ENCODE peak calls at places on chromosomes 13 and 19, in nine cellular contexts. H, M, R, S, X, L, U, A and Q are unnamed samples.

GRCh38 chr19:11448923-11449554 is 13.6 kb downstream of the PRKCSH start:
- DNase-seq in H (no peak), M (no peak), R (no peak), S (no peak), X (no peak), L (no peak), U (no peak), A (no peak), Q (no peak)

GRCh38 chr19:14450168-14450874 is 17.2 kb downstream of the PKN1 start:
- DNase-seq in H (peak; percentile 41), M (peak; percentile 98), R (peak; percentile 77), S (no peak), X (peak; percentile 35), L (peak; percentile 28), U (peak; percentile 61), A (no peak), Q (peak; percentile 86)

GRCh38 chr19:50779504-50780457 is 9.5 kb downstream of the GPR32 start:
- DNase-seq in H (no peak), M (no peak), R (no peak), S (no peak), X (no peak), L (no peak), U (no peak), A (peak; percentile 49), Q (no peak)

GRCh38 chr19:58042709-58043340 is 9.0 kb downstream of the ZSCAN1 start:
- DNase-seq in H (no peak), M (peak; percentile 94), R (no peak), S (peak; percentile 16), X (no peak), L (no peak), U (no peak), A (no peak), Q (no peak)

GRCh38 chr13:87798536-87798935 is 127.4 kb downstream of the SLITRK5 start:
- DNase-seq in H (no peak), M (no peak), R (no peak), S (no peak), X (no peak), L (no peak), U (no peak), A (no peak), Q (no peak)

GRCh38 chr13:48942131-48942530 is 33.6 kb upstream of the FNDC3A start:
- DNase-seq in H (no peak), M (no peak), R (no peak), S (no peak), X (no peak), L (peak; percentile 36), U (no peak), A (peak; percentile 39), Q (no peak)

GRCh38 chr19:17743874-17744273 is 7.4 kb upstream of the FCHO1 start:
- DNase-seq in H (no peak), M (no peak), R (no peak), S (no peak), X (no peak), L (peak; percentile 16), U (no peak), A (peak; percentile 30), Q (no peak)

GRCh38 chr13:32443111-32443510 is 15.2 kb upstream of the N4BP2L1 start:
- DNase-seq in H (no peak), M (peak; percentile 46), R (no peak), S (no peak), X (no peak), L (no peak), U (peak; percentile 27), A (no peak), Q (peak; percentile 29)

GRCh38 chr19:30328096-30328495 is 44.1 kb upstream of the ZNF536 start:
- DNase-seq in H (no peak), M (no peak), R (no peak), S (no peak), X (no peak), L (no peak), U (no peak), A (no peak), Q (no peak)

GRCh38 chr13:100423375-100423774 is 165.2 kb downstream of the GGACT start:
- DNase-seq in H (no peak), M (no peak), R (no peak), S (no peak), X (no peak), L (no peak), U (no peak), A (peak; percentile 51), Q (no peak)

GRCh38 chr13:40087021-40088002 is 431.9 kb downstream of the COG6 start:
- DNase-seq in H (no peak), M (peak; percentile 46), R (peak; percentile 11), S (no peak), X (no peak), L (no peak), U (no peak), A (peak; percentile 43), Q (no peak)

GRCh38 chr13:24744247-24744646 is 19.7 kb upstream of the RNF17 start:
- DNase-seq in H (no peak), M (no peak), R (no peak), S (no peak), X (no peak), L (no peak), U (no peak), A (no peak), Q (no peak)

GRCh38 chr13:49998714-49999624 is 2.1 kb downstream of the TRIM13 start:
- DNase-seq in H (no peak), M (peak; percentile 95), R (no peak), S (no peak), X (no peak), L (no peak), U (no peak), A (no peak), Q (no peak)

GRCh38 chr19:17553256-17553655 is 2.2 kb upstream of the COLGALT1 start:
- DNase-seq in H (peak; percentile 65), M (peak; percentile 45), R (no peak), S (no peak), X (peak; percentile 43), L (peak; percentile 86), U (peak; percentile 70), A (peak; percentile 37), Q (no peak)

DNA sequence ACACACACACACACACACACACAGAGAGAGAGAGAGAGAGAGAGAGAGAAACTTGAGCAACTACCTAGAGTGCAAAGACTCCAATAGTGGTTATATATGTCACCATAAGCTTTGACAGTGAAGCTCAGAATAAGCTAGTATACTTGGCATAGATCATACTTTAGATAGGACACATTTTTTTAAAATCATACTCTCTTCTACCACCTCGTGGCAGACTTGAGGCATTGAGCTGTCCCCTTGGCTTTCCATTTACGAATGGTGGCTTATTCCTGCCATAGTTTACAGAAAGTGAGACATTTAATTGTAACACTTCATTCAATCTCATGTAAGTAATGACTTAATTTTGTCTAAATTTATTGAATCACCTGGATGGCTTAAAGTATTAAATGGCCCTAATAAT is 108.2 kb downstream of the EDNRB start:
- DNase-seq in H (no peak), M (peak; percentile 50), R (no peak), S (no peak), X (no peak), L (no peak), U (no peak), A (peak; percentile 8), Q (no peak)
- TF ChIP-seq CTCF in H (peak; percentile 22), M (peak; percentile 62), R (no peak), S (peak; percentile 38), X (peak; percentile 44), L (peak; percentile 63), U (no peak), A (peak; percentile 57), Q (peak; percentile 20)

DNA sequence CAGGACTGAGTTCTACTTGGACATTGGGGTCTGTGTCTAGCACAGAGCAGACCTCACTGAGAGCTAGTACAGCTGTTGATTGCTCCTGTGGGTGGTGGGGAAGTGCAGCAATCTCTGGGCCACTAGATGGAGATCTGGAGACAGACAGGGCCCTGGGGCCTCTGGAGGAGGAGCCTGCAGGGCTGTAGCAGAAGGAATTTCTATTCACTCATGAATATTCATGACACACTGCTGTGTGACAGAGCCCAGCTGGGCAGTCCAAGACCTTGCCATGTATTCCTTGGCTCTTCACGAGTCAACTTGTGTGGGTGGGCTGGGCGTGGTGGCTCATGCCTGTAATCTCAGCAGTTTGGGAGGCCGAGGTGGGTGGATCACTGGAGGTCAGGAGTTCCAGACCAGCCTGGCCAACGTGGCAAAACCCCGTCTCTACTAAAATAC is 37.5 kb downstream of the SUGP2 start:
- DNase-seq in H (peak; percentile 35), M (peak; percentile 93), R (peak; percentile 45), S (peak; percentile 35), X (peak; percentile 33), L (peak; percentile 88), U (peak; percentile 50), A (peak; percentile 58), Q (peak; percentile 81)
- TF ChIP-seq CTCF in H (peak; percentile 21), M (peak; percentile 58), R (peak; percentile 22), S (peak; percentile 43), X (peak; percentile 51), L (peak; percentile 87), U (no peak), A (peak; percentile 53), Q (peak; percentile 69)

DNA sequence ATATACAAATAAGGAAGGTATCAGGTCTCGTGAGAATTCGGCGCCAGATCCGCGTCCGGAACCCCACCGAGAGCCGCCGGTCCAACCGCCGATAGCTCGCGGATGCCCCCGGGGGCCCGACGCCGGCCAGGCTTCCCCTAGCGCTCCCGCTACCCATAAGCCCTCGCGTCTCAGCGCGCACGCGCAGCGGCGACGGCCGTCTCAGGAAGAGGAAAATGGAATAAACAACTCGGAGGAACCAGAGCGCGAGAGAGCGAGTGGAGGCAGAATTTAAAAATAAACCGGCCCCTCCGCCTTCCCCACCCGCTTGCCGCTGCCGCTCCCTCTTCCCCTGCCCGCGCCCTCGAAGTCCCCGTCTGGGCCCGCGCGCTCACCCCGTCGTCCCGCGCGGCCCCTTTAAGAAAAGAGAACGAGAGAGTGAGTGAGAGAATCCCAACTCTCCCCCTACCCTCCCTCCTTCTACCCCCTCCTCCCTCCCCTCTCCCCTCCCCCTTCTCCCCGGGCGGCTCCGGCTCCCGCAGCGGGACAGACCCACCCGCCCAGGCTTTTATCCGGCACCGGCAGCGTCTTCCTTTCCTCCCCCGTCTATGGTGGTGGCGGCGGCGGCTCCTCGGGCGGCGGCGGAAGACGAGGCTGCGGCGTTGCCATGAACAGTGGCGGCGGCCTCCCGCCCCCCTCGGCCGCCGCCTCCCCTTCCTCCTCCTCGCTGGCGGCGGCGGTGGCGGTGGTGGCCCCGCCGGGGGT is at the start of gene PAN3:
- DNase-seq in H (peak; percentile 93), M (peak; percentile 91), R (peak; percentile 91), S (peak; percentile 90), X (peak; percentile 96), L (peak; percentile 85), U (peak; percentile 93), A (peak; percentile 88), Q (peak; percentile 97)
- TF ChIP-seq CTCF in H (peak; percentile 12), M (no peak), R (no peak), S (no peak), X (peak; percentile 19), L (no peak), U (no peak), A (no peak), Q (peak; percentile 19)

DNA sequence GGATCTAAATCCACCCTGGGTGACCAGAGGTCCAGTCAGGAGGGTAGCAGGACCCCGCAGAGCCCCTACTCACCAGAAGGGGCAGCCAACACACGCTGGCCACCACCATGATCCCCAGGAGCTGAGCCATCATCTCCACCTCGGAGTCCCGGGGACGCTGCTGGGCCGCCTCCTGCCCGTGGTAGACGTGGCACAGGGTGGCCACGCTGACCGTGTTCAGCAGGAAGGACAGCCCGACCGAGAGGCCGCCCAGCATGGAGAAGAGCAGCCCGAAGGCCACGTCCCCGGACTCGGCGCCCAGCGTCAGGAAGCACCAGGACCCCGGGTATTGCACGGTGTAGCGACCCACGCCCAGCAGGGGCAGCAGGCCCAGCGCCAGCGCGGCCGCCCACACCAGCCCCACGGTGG is 6.9 kb downstream of the TBXA2R start:
- DNase-seq in H (no peak), M (peak; percentile 78), R (no peak), S (no peak), X (peak; percentile 9), L (no peak), U (peak; percentile 40), A (no peak), Q (no peak)
- TF ChIP-seq CTCF in H (no peak), M (peak; percentile 60), R (no peak), S (no peak), X (no peak), L (peak; percentile 53), U (peak; percentile 23), A (no peak), Q (peak; percentile 55)